ENCODE peak calls at places on chromosome 11, in six cellular contexts. One of them, this sample, is unnamed.

GRCh38 chr11:64649304-64649703 is 58.3 kb downstream of the SLC22A12 start:
- DNase-seq in anterior cingulate cortex: no peak
- DNase-seq in dermis blood vessel endothelial cell: peak
- DNase-seq in NCI-H2081: no peak
- DNase-seq in substantia nigra: no peak
- DNase-seq in NCI-H2029 treated with DMSO at 0.1 percent for 48 hours: no peak
- DNase-seq in this sample: peak

GRCh38 chr11:74147199-74147929 is 23.4 kb downstream of the C2CD3 start:
- DNase-seq in substantia nigra: no peak
- DNase-seq in NCI-H2081: no peak
- DNase-seq in dermis blood vessel endothelial cell: no peak
- DNase-seq in NCI-H2029 treated with DMSO at 0.1 percent for 48 hours: no peak
- DNase-seq in anterior cingulate cortex: no peak
- DNase-seq in this sample: no peak

GRCh38 chr11:128207861-128208321 is 379.5 kb downstream of the ETS1 start:
- DNase-seq in substantia nigra: no peak
- DNase-seq in anterior cingulate cortex: no peak
- DNase-seq in NCI-H2029 treated with DMSO at 0.1 percent for 48 hours: no peak
- DNase-seq in dermis blood vessel endothelial cell: peak
- DNase-seq in NCI-H2081: no peak
- DNase-seq in this sample: no peak

GRCh38 chr11:85029964-85030363 is 597.2 kb downstream of the DLG2 start:
- DNase-seq in NCI-H2029 treated with DMSO at 0.1 percent for 48 hours: no peak
- DNase-seq in dermis blood vessel endothelial cell: no peak
- DNase-seq in anterior cingulate cortex: no peak
- DNase-seq in substantia nigra: no peak
- DNase-seq in NCI-H2081: no peak
- DNase-seq in this sample: no peak

GRCh38 chr11:130648601-130649000 is 200.2 kb downstream of the ADAMTS15 start:
- DNase-seq in dermis blood vessel endothelial cell: no peak
- DNase-seq in NCI-H2029 treated with DMSO at 0.1 percent for 48 hours: no peak
- DNase-seq in substantia nigra: no peak
- DNase-seq in NCI-H2081: no peak
- DNase-seq in anterior cingulate cortex: no peak
- DNase-seq in this sample: no peak

GRCh38 chr11:44300881-44301855 is 8.8 kb downstream of the ALX4 start:
- DNase-seq in NCI-H2081: no peak
- DNase-seq in anterior cingulate cortex: no peak
- DNase-seq in dermis blood vessel endothelial cell: no peak
- DNase-seq in NCI-H2029 treated with DMSO at 0.1 percent for 48 hours: no peak
- DNase-seq in substantia nigra: no peak
- DNase-seq in this sample: no peak

GRCh38 chr11:74333193-74333592 is 21.8 kb upstream of the P4HA3 start:
- DNase-seq in anterior cingulate cortex: no peak
- DNase-seq in NCI-H2029 treated with DMSO at 0.1 percent for 48 hours: no peak
- DNase-seq in NCI-H2081: no peak
- DNase-seq in substantia nigra: no peak
- DNase-seq in dermis blood vessel endothelial cell: no peak
- DNase-seq in this sample: no peak

GRCh38 chr11:78869293-78869692 is 294.6 kb upstream of the NARS2 start:
- DNase-seq in substantia nigra: no peak
- DNase-seq in NCI-H2081: no peak
- DNase-seq in NCI-H2029 treated with DMSO at 0.1 percent for 48 hours: no peak
- DNase-seq in anterior cingulate cortex: no peak
- DNase-seq in dermis blood vessel endothelial cell: no peak
- DNase-seq in this sample: no peak

GRCh38 chr11:78397398-78397797 is 20.2 kb downstream of the GAB2 start:
- DNase-seq in dermis blood vessel endothelial cell: no peak
- DNase-seq in anterior cingulate cortex: no peak
- DNase-seq in substantia nigra: no peak
- DNase-seq in NCI-H2029 treated with DMSO at 0.1 percent for 48 hours: no peak
- DNase-seq in NCI-H2081: no peak
- DNase-seq in this sample: no peak

GRCh38 chr11:72451836-72452376 is 17.6 kb upstream of the CLPB start:
- DNase-seq in substantia nigra: no peak
- DNase-seq in NCI-H2029 treated with DMSO at 0.1 percent for 48 hours: no peak
- DNase-seq in anterior cingulate cortex: no peak
- DNase-seq in NCI-H2081: no peak
- DNase-seq in dermis blood vessel endothelial cell: no peak
- DNase-seq in this sample: no peak

GRCh38 chr11:95450547-95451123 is 219.6 kb upstream of the SESN3 start:
- DNase-seq in NCI-H2081: no peak
- DNase-seq in anterior cingulate cortex: no peak
- DNase-seq in dermis blood vessel endothelial cell: no peak
- DNase-seq in NCI-H2029 treated with DMSO at 0.1 percent for 48 hours: no peak
- DNase-seq in substantia nigra: no peak
- DNase-seq in this sample: no peak

GRCh38 chr11:65560555-65561418 is 2.6 kb upstream of the LTBP3 start:
- DNase-seq in NCI-H2081: no peak
- DNase-seq in NCI-H2029 treated with DMSO at 0.1 percent for 48 hours: peak
- DNase-seq in substantia nigra: no peak
- DNase-seq in dermis blood vessel endothelial cell: peak
- DNase-seq in anterior cingulate cortex: no peak
- DNase-seq in this sample: peak

GRCh38 chr11:46009647-46010046 is 87.2 kb downstream of the LARGE2 start:
- DNase-seq in anterior cingulate cortex: no peak
- DNase-seq in NCI-H2081: no peak
- DNase-seq in NCI-H2029 treated with DMSO at 0.1 percent for 48 hours: no peak
- DNase-seq in dermis blood vessel endothelial cell: no peak
- DNase-seq in substantia nigra: no peak
- DNase-seq in this sample: no peak

GRCh38 chr11:134478176-134478575 is 66.1 kb upstream of the B3GAT1 start:
- DNase-seq in NCI-H2029 treated with DMSO at 0.1 percent for 48 hours: no peak
- DNase-seq in substantia nigra: no peak
- DNase-seq in anterior cingulate cortex: no peak
- DNase-seq in NCI-H2081: no peak
- DNase-seq in dermis blood vessel endothelial cell: no peak
- DNase-seq in this sample: no peak

GRCh38 chr11:60899021-60899936 is 7.1 kb downstream of the PRPF19 start:
- DNase-seq in dermis blood vessel endothelial cell: peak
- DNase-seq in NCI-H2029 treated with DMSO at 0.1 percent for 48 hours: peak
- DNase-seq in substantia nigra: no peak
- DNase-seq in anterior cingulate cortex: no peak
- DNase-seq in NCI-H2081: peak
- DNase-seq in this sample: peak

GRCh38 chr11:73182824-73183321 is 35.2 kb upstream of the P2RY2 start:
- DNase-seq in NCI-H2081: no peak
- DNase-seq in dermis blood vessel endothelial cell: no peak
- DNase-seq in substantia nigra: no peak
- DNase-seq in anterior cingulate cortex: no peak
- DNase-seq in NCI-H2029 treated with DMSO at 0.1 percent for 48 hours: no peak
- DNase-seq in this sample: no peak

GRCh38 chr11:121318848-121319834 is 26.6 kb downstream of the SC5D start:
- DNase-seq in dermis blood vessel endothelial cell: peak
- DNase-seq in anterior cingulate cortex: no peak
- DNase-seq in substantia nigra: no peak
- DNase-seq in NCI-H2029 treated with DMSO at 0.1 percent for 48 hours: peak
- DNase-seq in NCI-H2081: peak
- DNase-seq in this sample: peak

GRCh38 chr11:47378011-47378835 is at the start of gene SPI1:
- DNase-seq in NCI-H2029 treated with DMSO at 0.1 percent for 48 hours: no peak
- DNase-seq in NCI-H2081: no peak
- DNase-seq in dermis blood vessel endothelial cell: no peak
- DNase-seq in anterior cingulate cortex: no peak
- DNase-seq in substantia nigra: no peak
- DNase-seq in this sample: no peak

GRCh38 chr11:34358258-34358665 is 452 bp upstream of the ABTB2 start:
- DNase-seq in anterior cingulate cortex: peak
- DNase-seq in NCI-H2029 treated with DMSO at 0.1 percent for 48 hours: peak
- DNase-seq in substantia nigra: no peak
- DNase-seq in NCI-H2081: peak
- DNase-seq in dermis blood vessel endothelial cell: peak
- DNase-seq in this sample: peak

GRCh38 chr11:19864141-19865120 is 151.8 kb downstream of the NAV2 start:
- DNase-seq in dermis blood vessel endothelial cell: peak
- DNase-seq in NCI-H2029 treated with DMSO at 0.1 percent for 48 hours: no peak
- DNase-seq in anterior cingulate cortex: no peak
- DNase-seq in substantia nigra: no peak
- DNase-seq in NCI-H2081: no peak
- DNase-seq in this sample: no peak

GRCh38 chr11:116887909-116888556 is 50.6 kb upstream of the APOA1 start:
- DNase-seq in dermis blood vessel endothelial cell: no peak
- DNase-seq in substantia nigra: no peak
- DNase-seq in anterior cingulate cortex: peak
- DNase-seq in NCI-H2029 treated with DMSO at 0.1 percent for 48 hours: no peak
- DNase-seq in NCI-H2081: no peak
- DNase-seq in this sample: no peak

GRCh38 chr11:122756417-122756816 is 81.9 kb upstream of the CRTAM start:
- DNase-seq in NCI-H2029 treated with DMSO at 0.1 percent for 48 hours: no peak
- DNase-seq in dermis blood vessel endothelial cell: no peak
- DNase-seq in substantia nigra: no peak
- DNase-seq in NCI-H2081: no peak
- DNase-seq in anterior cingulate cortex: peak
- DNase-seq in this sample: no peak

GRCh38 chr11:132035736-132036135 is 665.3 kb downstream of the NTM start:
- DNase-seq in NCI-H2081: no peak
- DNase-seq in dermis blood vessel endothelial cell: no peak
- DNase-seq in anterior cingulate cortex: no peak
- DNase-seq in substantia nigra: no peak
- DNase-seq in NCI-H2029 treated with DMSO at 0.1 percent for 48 hours: no peak
- DNase-seq in this sample: no peak

GRCh38 chr11:134418119-134418840 is 6.2 kb upstream of the B3GAT1 start:
- DNase-seq in substantia nigra: no peak
- DNase-seq in NCI-H2081: peak
- DNase-seq in NCI-H2029 treated with DMSO at 0.1 percent for 48 hours: no peak
- DNase-seq in anterior cingulate cortex: no peak
- DNase-seq in dermis blood vessel endothelial cell: peak
- DNase-seq in this sample: no peak

GRCh38 chr11:123822591-123822990 is 16.4 kb upstream of the OR6M1 start:
- DNase-seq in substantia nigra: no peak
- DNase-seq in anterior cingulate cortex: no peak
- DNase-seq in dermis blood vessel endothelial cell: no peak
- DNase-seq in NCI-H2029 treated with DMSO at 0.1 percent for 48 hours: no peak
- DNase-seq in NCI-H2081: no peak
- DNase-seq in this sample: no peak

GRCh38 chr11:34859496-34859895 is 56.7 kb downstream of the APIP start:
- DNase-seq in NCI-H2029 treated with DMSO at 0.1 percent for 48 hours: peak
- DNase-seq in substantia nigra: no peak
- DNase-seq in NCI-H2081: no peak
- DNase-seq in dermis blood vessel endothelial cell: no peak
- DNase-seq in anterior cingulate cortex: no peak
- DNase-seq in this sample: no peak

GRCh38 chr11:19730373-19730772 is 17.7 kb downstream of the NAV2 start:
- DNase-seq in NCI-H2029 treated with DMSO at 0.1 percent for 48 hours: no peak
- DNase-seq in anterior cingulate cortex: peak
- DNase-seq in dermis blood vessel endothelial cell: no peak
- DNase-seq in substantia nigra: no peak
- DNase-seq in NCI-H2081: no peak
- DNase-seq in this sample: no peak

GRCh38 chr11:72764503-72764902 is 12.3 kb upstream of the ARAP1 start:
- DNase-seq in NCI-H2029 treated with DMSO at 0.1 percent for 48 hours: peak
- DNase-seq in substantia nigra: no peak
- DNase-seq in NCI-H2081: peak
- DNase-seq in dermis blood vessel endothelial cell: no peak
- DNase-seq in anterior cingulate cortex: no peak
- DNase-seq in this sample: peak

GRCh38 chr11:101848262-101848661 is 66.5 kb upstream of the CEP126 start:
- DNase-seq in dermis blood vessel endothelial cell: peak
- DNase-seq in NCI-H2029 treated with DMSO at 0.1 percent for 48 hours: no peak
- DNase-seq in anterior cingulate cortex: no peak
- DNase-seq in NCI-H2081: no peak
- DNase-seq in substantia nigra: no peak
- DNase-seq in this sample: no peak

GRCh38 chr11:82867495-82868082 is 32.6 kb downstream of the PRCP start:
- DNase-seq in dermis blood vessel endothelial cell: peak
- DNase-seq in anterior cingulate cortex: no peak
- DNase-seq in NCI-H2081: peak
- DNase-seq in substantia nigra: no peak
- DNase-seq in NCI-H2029 treated with DMSO at 0.1 percent for 48 hours: peak
- DNase-seq in this sample: peak

GRCh38 chr11:111417766-111418435 is 38.8 kb upstream of the POU2AF1 start:
- DNase-seq in NCI-H2081: no peak
- DNase-seq in anterior cingulate cortex: no peak
- DNase-seq in substantia nigra: no peak
- DNase-seq in NCI-H2029 treated with DMSO at 0.1 percent for 48 hours: no peak
- DNase-seq in dermis blood vessel endothelial cell: peak
- DNase-seq in this sample: peak

GRCh38 chr11:45654242-45654641 is 11.2 kb downstream of the CHST1 start:
- DNase-seq in dermis blood vessel endothelial cell: no peak
- DNase-seq in NCI-H2029 treated with DMSO at 0.1 percent for 48 hours: no peak
- DNase-seq in NCI-H2081: no peak
- DNase-seq in anterior cingulate cortex: peak
- DNase-seq in substantia nigra: no peak
- DNase-seq in this sample: no peak

GRCh38 chr11:57746920-57747319 is 4.7 kb downstream of the BTBD18 start:
- DNase-seq in NCI-H2029 treated with DMSO at 0.1 percent for 48 hours: no peak
- DNase-seq in substantia nigra: no peak
- DNase-seq in dermis blood vessel endothelial cell: no peak
- DNase-seq in NCI-H2081: no peak
- DNase-seq in anterior cingulate cortex: no peak
- DNase-seq in this sample: no peak

GRCh38 chr11:303359-303758 is 4.0 kb upstream of the IFITM5 start:
- DNase-seq in NCI-H2081: no peak
- DNase-seq in anterior cingulate cortex: no peak
- DNase-seq in substantia nigra: no peak
- DNase-seq in dermis blood vessel endothelial cell: no peak
- DNase-seq in NCI-H2029 treated with DMSO at 0.1 percent for 48 hours: no peak
- DNase-seq in this sample: no peak

GRCh38 chr11:66421492-66422205 is 814 bp downstream of the NPAS4 start:
- DNase-seq in anterior cingulate cortex: peak
- DNase-seq in substantia nigra: peak
- DNase-seq in dermis blood vessel endothelial cell: peak
- DNase-seq in NCI-H2081: no peak
- DNase-seq in NCI-H2029 treated with DMSO at 0.1 percent for 48 hours: peak
- DNase-seq in this sample: no peak

GRCh38 chr11:133898770-133899115 is 53.4 kb upstream of the SPATA19 start:
- DNase-seq in substantia nigra: no peak
- DNase-seq in dermis blood vessel endothelial cell: no peak
- DNase-seq in anterior cingulate cortex: no peak
- DNase-seq in NCI-H2081: no peak
- DNase-seq in NCI-H2029 treated with DMSO at 0.1 percent for 48 hours: no peak
- DNase-seq in this sample: no peak

GRCh38 chr11:14203392-14203791 is 155.6 kb downstream of the RRAS2 start:
- DNase-seq in substantia nigra: no peak
- DNase-seq in dermis blood vessel endothelial cell: no peak
- DNase-seq in NCI-H2029 treated with DMSO at 0.1 percent for 48 hours: no peak
- DNase-seq in anterior cingulate cortex: no peak
- DNase-seq in NCI-H2081: no peak
- DNase-seq in this sample: no peak